ENCODE peak calls at places on chromosomes 12 and 14, in nine cellular contexts. D is T follicular helper cell; N is skeletal muscle cell; I is HEK293T; R is sciatic nerve; T is Peyer's patch; M is occipital lobe; A is stimulated activated CD4-positive, alpha-beta T cell treated with anti-CD3 and anti-CD28 coated beads, TNF-alpha, amount 100 ng/mL, for 24 hours; W is IMR-90. Z is an unnamed sample.
A peak's percentile ranks its signal among the peaks of the same experiment; 100 is the strongest.

GRCh38 chr14:96940009-96940408 is 142.8 kb downstream of the VRK1 start:
- DNase-seq in D (no peak), N (no peak), I (no peak), R (no peak), T (no peak), M (no peak), A (no peak), W (no peak), Z (no peak)

GRCh38 chr12:2129076-2129475 is 76.3 kb downstream of the CACNA1C start:
- DNase-seq in D (no peak), N (peak; percentile 12), I (no peak), R (no peak), T (no peak), M (no peak), A (no peak), W (peak; percentile 75), Z (no peak)

GRCh38 chr12:62865860-62866407 is 69.0 kb downstream of the PPM1H start:
- DNase-seq in D (no peak), N (no peak), I (no peak), R (no peak), T (no peak), M (no peak), A (no peak), W (peak; percentile 57), Z (no peak)

GRCh38 chr12:49025463-49025862 is 6.9 kb upstream of the PRKAG1 start:
- DNase-seq in D (no peak), N (no peak), I (no peak), R (no peak), T (no peak), M (no peak), A (no peak), W (no peak), Z (no peak)

GRCh38 chr12:98456583-98457573 is 58.5 kb upstream of the TMPO start:
- DNase-seq in D (no peak), N (no peak), I (peak; percentile 21), R (peak; percentile 68), T (no peak), M (no peak), A (no peak), W (peak; percentile 21), Z (peak; percentile 45)

GRCh38 chr12:54390176-54390667 is 5.7 kb upstream of the ZNF385A start:
- DNase-seq in D (no peak), N (no peak), I (no peak), R (no peak), T (no peak), M (no peak), A (no peak), W (no peak), Z (no peak)

GRCh38 chr12:80320121-80320678 is 123.8 kb upstream of the PTPRQ start:
- DNase-seq in D (no peak), N (no peak), I (no peak), R (no peak), T (no peak), M (no peak), A (no peak), W (no peak), Z (no peak)

GRCh38 chr14:51917186-51917585 is 56.8 kb downstream of the GNG2 start:
- DNase-seq in D (no peak), N (peak; percentile 10), I (no peak), R (no peak), T (no peak), M (no peak), A (no peak), W (no peak), Z (no peak)

GRCh38 chr12:56020437-56021189 is at the start of gene IKZF4:
- DNase-seq in D (no peak), N (no peak), I (no peak), R (peak; percentile 79), T (no peak), M (no peak), A (no peak), W (peak; percentile 48), Z (no peak)

GRCh38 chr12:76688001-76688400 is 75.9 kb upstream of the ZDHHC17 start:
- DNase-seq in D (no peak), N (no peak), I (no peak), R (no peak), T (no peak), M (no peak), A (no peak), W (peak; percentile 51), Z (no peak)

GRCh38 chr12:69688496-69689427 is 10.3 kb downstream of the BEST3 start:
- DNase-seq in D (no peak), N (peak; percentile 83), I (peak; percentile 61), R (peak; percentile 64), T (no peak), M (no peak), A (no peak), W (peak; percentile 94), Z (peak; percentile 57)

GRCh38 chr14:98578204-98578603 is 693.8 kb downstream of the BCL11B start:
- DNase-seq in D (no peak), N (peak; percentile 8), I (no peak), R (no peak), T (no peak), M (no peak), A (no peak), W (no peak), Z (no peak)

GRCh38 chr12:63294327-63294632 is 143.3 kb upstream of the AVPR1A start:
- DNase-seq in D (no peak), N (peak; percentile 57), I (no peak), R (no peak), T (no peak), M (no peak), A (no peak), W (peak; percentile 66), Z (no peak)

GRCh38 chr14:33848706-33849454 is 102.0 kb downstream of the EGLN3 start:
- DNase-seq in D (no peak), N (no peak), I (peak; percentile 73), R (no peak), T (no peak), M (peak; percentile 45), A (no peak), W (peak; percentile 10), Z (peak; percentile 81)

GRCh38 chr12:3168223-3168770 is 91.1 kb downstream of the TSPAN9 start:
- DNase-seq in D (no peak), N (no peak), I (no peak), R (no peak), T (no peak), M (no peak), A (no peak), W (no peak), Z (no peak)

GRCh38 chr12:53051058-53051880 is 1.4 kb downstream of the TNS2 start:
- DNase-seq in D (no peak), N (peak; percentile 60), I (no peak), R (peak; percentile 88), T (no peak), M (peak; percentile 85), A (no peak), W (peak; percentile 70), Z (peak; percentile 88)

GRCh38 chr12:716506-716905 is 35.9 kb upstream of the WNK1 start:
- DNase-seq in D (no peak), N (no peak), I (no peak), R (no peak), T (no peak), M (no peak), A (peak; percentile 43), W (no peak), Z (no peak)

GRCh38 chr14:99548871-99549270 is 55.1 kb downstream of the CCDC85C start:
- DNase-seq in D (no peak), N (no peak), I (no peak), R (no peak), T (no peak), M (no peak), A (no peak), W (no peak), Z (no peak)

GRCh38 chr12:113056631-113057488 is at the start of gene DTX1:
- DNase-seq in D (peak; percentile 20), N (no peak), I (no peak), R (peak; percentile 71), T (peak; percentile 53), M (peak; percentile 67), A (no peak), W (no peak), Z (no peak)

GRCh38 chr12:27709932-27710591 is 570 bp upstream of the MRPS35 start:
- DNase-seq in D (no peak), N (peak; percentile 29), I (no peak), R (no peak), T (peak; percentile 17), M (no peak), A (no peak), W (peak; percentile 61), Z (no peak)

GRCh38 chr12:30457621-30458289 is 237.9 kb downstream of the IPO8 start:
- DNase-seq in D (no peak), N (peak; percentile 91), I (peak; percentile 32), R (no peak), T (no peak), M (no peak), A (no peak), W (peak; percentile 64), Z (no peak)

Z was measured in dorsolateral prefrontal cortex.